ENCODE peak calls at places on chromosomes 3 and 15, in seven cellular contexts. Q, K, I, X, N, P and B are unnamed samples.

GRCh38 chr3:157388051-157388450 is 48.6 kb upstream of the PTX3 start:
- DNase-seq in I (no peak), P (no peak), X (no peak), N (no peak), K (no peak), Q (no peak), B (no peak)

GRCh38 chr15:71591057-71591456 is 219.3 kb upstream of the NR2E3 start:
- DNase-seq in K (no peak), N (no peak), P (no peak), Q (no peak), I (no peak), X (peak; percentile 64), B (no peak)

GRCh38 chr3:130386604-130387263 is 41.3 kb downstream of the COL6A5 start:
- DNase-seq in I (no peak), P (no peak), Q (no peak), N (no peak), K (peak; percentile 70), X (peak; percentile 12), B (no peak)

GRCh38 chr3:139534444-139534812 is 5.1 kb downstream of the RBP1 start:
- DNase-seq in Q (peak; percentile 79), I (no peak), N (peak; percentile 46), P (no peak), K (no peak), X (no peak), B (no peak)

GRCh38 chr15:39770748-39771689 is 11.6 kb downstream of the FSIP1 start:
- DNase-seq in X (no peak), I (no peak), N (no peak), P (no peak), Q (no peak), K (no peak), B (no peak)

GRCh38 chr3:152198655-152199054 is 70.1 kb upstream of the MBNL1 start:
- DNase-seq in P (no peak), K (no peak), X (no peak), N (no peak), Q (no peak), I (no peak), B (peak; percentile 50)

GRCh38 chr15:52546031-52546751 is 17.5 kb upstream of the MYO5A start:
- DNase-seq in X (peak; percentile 68), K (no peak), N (no peak), I (peak; percentile 19), P (no peak), Q (no peak), B (no peak)

GRCh38 chr3:195815169-195815771 is 3.5 kb upstream of the MUC4 start:
- DNase-seq in Q (no peak), I (peak; percentile 52), K (no peak), X (no peak), N (no peak), P (no peak), B (peak; percentile 25)

GRCh38 chr15:31871159-31871886 is 159.0 kb upstream of the CHRNA7 start:
- DNase-seq in I (no peak), X (no peak), P (no peak), K (no peak), Q (no peak), N (no peak), B (peak; percentile 49)

GRCh38 chr3:49620728-49621127 is 53.4 kb upstream of the APEH start:
- DNase-seq in N (no peak), I (no peak), Q (no peak), P (no peak), K (no peak), X (no peak), B (no peak)

GRCh38 chr3:78048698-78049097 is 1008.8 kb downstream of the ROBO2 start:
- DNase-seq in X (no peak), P (peak; percentile 8), N (no peak), K (no peak), I (no peak), Q (no peak), B (no peak)

GRCh38 chr3:173529062-173529711 is 131.6 kb downstream of the NLGN1 start:
- DNase-seq in I (peak; percentile 42), P (no peak), N (no peak), Q (peak; percentile 13), K (no peak), X (no peak), B (peak; percentile 23)

GRCh38 chr15:62118446-62118964 is 46.6 kb downstream of the C2CD4B start:
- DNase-seq in X (no peak), I (no peak), N (peak; percentile 26), K (peak; percentile 49), Q (no peak), P (no peak), B (no peak)

GRCh38 chr3:48219543-48219942 is 3.8 kb upstream of the CAMP start:
- DNase-seq in Q (peak; percentile 64), I (no peak), K (no peak), P (no peak), X (no peak), N (no peak), B (no peak)

GRCh38 chr15:70265466-70265978 is 167.8 kb upstream of the TLE3 start:
- DNase-seq in N (no peak), K (no peak), X (no peak), P (no peak), Q (no peak), I (no peak), B (no peak)

GRCh38 chr15:64356443-64357040 is 569 bp upstream of the CSNK1G1 start:
- DNase-seq in N (no peak), K (no peak), I (peak; percentile 90), X (no peak), Q (no peak), P (no peak), B (no peak)

GRCh38 chr3:56467801-56468183 is 475 bp downstream of the ERC2 start:
- DNase-seq in X (no peak), Q (no peak), N (no peak), I (no peak), P (no peak), K (no peak), B (no peak)

GRCh38 chr3:109731639-109732473 is 394.5 kb upstream of the DPPA4 start:
- DNase-seq in N (no peak), K (peak; percentile 51), Q (peak; percentile 39), P (peak; percentile 2), I (peak; percentile 48), X (no peak), B (peak; percentile 32)

GRCh38 chr3:85737846-85738245 is 779.1 kb downstream of the CADM2 start:
- DNase-seq in N (no peak), Q (no peak), P (no peak), X (no peak), K (no peak), I (peak; percentile 27), B (no peak)

GRCh38 chr15:76060098-76060989 is 559 bp downstream of the TMEM266 start:
- DNase-seq in Q (no peak), I (peak; percentile 13), N (no peak), X (no peak), K (peak; percentile 6), P (no peak), B (no peak)

DNA sequence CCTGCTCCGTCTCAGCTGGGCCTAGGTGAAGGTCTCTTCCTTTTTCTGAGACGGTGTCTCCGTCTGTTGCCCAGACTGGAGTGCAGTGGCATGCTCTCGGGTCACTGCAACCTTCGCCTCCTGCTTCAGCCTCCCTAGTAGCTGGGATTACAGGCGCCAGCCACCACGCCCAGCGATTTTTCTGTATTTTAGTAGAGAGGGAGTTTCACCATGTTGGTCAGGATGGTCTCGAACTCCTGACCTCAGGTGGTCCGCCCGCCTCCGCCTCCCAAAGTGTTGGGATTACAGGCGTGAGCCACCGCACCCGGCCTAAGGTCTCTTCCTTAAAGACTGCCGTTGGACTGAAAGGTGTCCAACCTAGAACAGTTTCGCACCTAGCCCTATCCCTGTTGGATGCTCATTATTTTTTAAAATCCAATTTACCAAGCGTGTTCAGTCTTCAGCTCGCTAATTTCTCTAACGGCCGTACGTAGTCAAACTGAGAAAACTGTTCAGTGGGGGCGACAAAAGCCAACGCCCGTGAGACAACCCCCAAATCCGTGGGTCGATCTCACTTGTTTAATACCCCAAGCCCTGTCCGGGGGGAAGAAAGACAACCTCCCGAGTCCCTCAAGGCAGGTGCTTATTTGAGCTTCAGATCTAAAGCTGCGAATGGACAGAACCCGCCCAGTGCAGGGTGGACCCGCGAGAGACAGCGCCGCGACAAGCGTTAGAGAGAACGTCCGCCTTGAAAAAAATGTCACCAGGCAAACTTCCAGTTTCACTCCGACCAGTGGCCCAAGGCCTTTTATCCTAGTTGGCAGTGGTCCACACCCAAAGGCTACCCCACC is 986 bp upstream of the OXSR1 start:
- DNase-seq in N (no peak), P (peak; percentile 27), K (no peak), Q (no peak), X (no peak), I (no peak), B (no peak)
- TF ChIP-seq POLR2A in N (peak; percentile 48), P (no peak), K (no peak), Q (peak; percentile 45), X (peak; percentile 24), I (no peak), B (peak; percentile 68)

DNA sequence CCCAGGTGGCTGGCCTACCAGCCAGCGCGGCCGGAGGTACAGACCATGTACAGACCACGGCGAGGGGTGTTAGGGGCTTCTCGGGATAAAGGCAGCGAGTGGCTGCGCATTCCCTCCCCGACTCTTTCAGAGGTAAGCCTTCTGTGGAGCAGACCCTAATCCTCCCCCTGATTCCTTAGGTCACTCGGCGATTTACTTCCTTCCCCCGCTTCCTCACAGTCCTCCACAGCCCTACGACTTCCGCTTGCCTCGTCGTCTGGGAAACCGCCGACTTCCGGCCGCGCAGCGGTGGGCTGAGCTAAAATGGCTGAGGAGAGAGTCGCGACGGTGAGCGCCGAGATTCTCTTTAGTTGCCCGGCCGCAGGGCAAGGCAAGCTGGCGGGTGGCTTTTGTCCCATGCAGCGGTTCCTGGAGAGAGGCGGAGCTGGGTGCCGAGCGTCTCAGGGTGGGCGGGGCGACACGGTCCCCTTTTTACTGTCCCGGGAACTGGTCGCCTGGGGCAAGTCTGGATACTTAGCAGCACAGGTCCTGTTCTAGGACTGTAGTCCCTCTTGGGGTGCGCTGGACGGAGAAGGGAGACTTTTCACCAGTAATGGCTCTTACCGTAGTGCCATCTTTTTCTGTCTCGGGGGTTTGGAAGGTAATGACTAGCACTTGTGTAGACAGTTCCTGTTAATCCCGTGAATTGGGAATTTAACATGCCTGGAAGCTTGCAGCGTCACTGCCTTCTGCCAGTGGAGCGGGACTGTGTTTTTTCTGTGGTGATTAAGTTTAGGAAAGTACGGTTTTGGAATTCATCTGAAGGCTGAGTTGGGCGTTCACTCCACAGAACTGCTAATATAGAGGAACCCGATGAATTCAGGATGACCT is at the start of the genes BBS4 and HIGD2B:
- DNase-seq in I (peak; percentile 96), X (peak; percentile 97), P (peak; percentile 63), Q (peak; percentile 90), K (peak; percentile 87), N (peak; percentile 88), B (no peak)
- TF ChIP-seq POLR2A in I (peak; percentile 86), X (peak; percentile 3), P (peak; percentile 89), Q (peak; percentile 65), K (peak; percentile 62), N (peak; percentile 82), B (peak; percentile 95)

DNA sequence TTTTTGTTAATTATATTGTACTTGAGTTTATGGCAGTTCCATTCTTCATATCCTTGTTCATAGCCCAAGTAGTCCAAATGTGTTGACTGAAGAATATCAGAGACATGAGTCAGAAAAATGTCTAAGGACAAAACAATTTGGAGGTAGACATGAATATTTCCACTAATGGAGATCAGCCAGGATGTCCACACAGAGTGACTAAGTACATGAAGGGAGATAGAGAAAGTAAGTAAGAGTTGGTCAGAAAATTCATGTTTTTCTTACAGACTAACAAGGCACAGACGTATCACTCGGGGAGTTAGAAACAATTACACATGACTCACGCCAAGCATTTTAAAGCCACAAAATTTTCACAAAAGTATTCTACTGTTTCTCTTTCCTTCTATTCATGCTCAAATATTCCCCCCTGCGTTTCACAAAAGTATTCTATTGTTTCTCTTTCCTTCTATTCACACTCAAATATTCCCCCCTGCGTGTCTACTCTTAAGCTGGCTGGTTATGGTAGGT is 648.9 kb upstream of the CCDC54 start:
- DNase-seq in P (no peak), I (peak; percentile 59), X (no peak), K (peak; percentile 96), N (no peak), Q (no peak), B (no peak)
- TF ChIP-seq POLR2A in P (no peak), I (no peak), X (no peak), K (no peak), N (no peak), Q (no peak), B (no peak)

GRCh38 chr15:90080818-90081382 is 21.4 kb downstream of the IDH2 start:
- DNase-seq in I (no peak), Q (no peak), P (no peak), X (no peak), K (no peak), N (no peak), B (no peak)
- TF ChIP-seq POLR2A in I (no peak), Q (no peak), P (no peak), X (no peak), K (no peak), N (no peak), B (no peak)